ENCODE peak calls at places on chromosomes 6 and 20, in seven cellular contexts. E is GM13977, F is GM20000, G is right lobe of liver, M is fibroblast of the aortic adventitia, N is activated B cell treated with CpG ODN at 0.5 μM for 24 hours, H is kidney. Z is an unnamed sample.

GRCh38 chr6:90093558-90094073 is 199.3 kb downstream of the GJA10 start:
- DNase-seq in E (no peak), F (no peak), M (no peak), H (no peak), N (no peak), G (no peak), Z (no peak)

GRCh38 chr20:51420111-51420510 is 122.4 kb downstream of the NFATC2 start:
- DNase-seq in M (no peak), E (no peak), F (no peak), H (no peak), N (no peak), G (no peak), Z (no peak)

GRCh38 chr6:158003910-158004695 is 22.4 kb downstream of the SYNJ2 start:
- DNase-seq in E (no peak), F (no peak), H (no peak), M (peak), G (no peak), N (no peak), Z (no peak)

GRCh38 chr6:99905209-99906106 is 88.6 kb downstream of the MCHR2 start:
- DNase-seq in N (no peak), G (no peak), E (peak), F (peak), M (peak), H (no peak), Z (no peak)

GRCh38 chr6:26520088-26520839 is 17.9 kb upstream of the HMGN4 start:
- DNase-seq in E (no peak), G (no peak), M (no peak), H (peak), F (no peak), N (peak), Z (peak)

GRCh38 chr6:170147832-170148708 is 142.8 kb downstream of the DLL1 start:
- DNase-seq in H (peak), E (no peak), M (no peak), N (no peak), F (peak), G (peak), Z (no peak)

GRCh38 chr6:10385512-10386132 is 29.3 kb downstream of the TFAP2A start:
- DNase-seq in M (no peak), E (no peak), G (no peak), N (no peak), F (no peak), H (no peak), Z (no peak)

GRCh38 chr6:123518441-123519190 is 118.1 kb downstream of the TRDN start:
- DNase-seq in E (no peak), F (no peak), M (peak), G (no peak), H (no peak), N (no peak), Z (no peak)

GRCh38 chr6:109308018-109308492 is 74.2 kb downstream of the CD164 start:
- DNase-seq in F (no peak), H (no peak), M (peak), N (no peak), G (peak), E (no peak), Z (no peak)

GRCh38 chr6:108123516-108123929 is 42.3 kb upstream of the NR2E1 start:
- DNase-seq in M (no peak), G (no peak), E (no peak), F (no peak), N (no peak), H (no peak), Z (no peak)

GRCh38 chr6:163944897-163945296 is 530.4 kb downstream of the QKI start:
- DNase-seq in G (no peak), F (no peak), E (no peak), N (no peak), H (peak), M (no peak), Z (no peak)

GRCh38 chr6:25017486-25017885 is 81.7 kb upstream of the RIPOR2 start:
- DNase-seq in E (no peak), N (no peak), H (no peak), F (no peak), M (no peak), G (no peak), Z (no peak)

GRCh38 chr6:41940759-41941279 is 789 bp downstream of the CCND3 start:
- DNase-seq in F (peak), G (peak), N (peak), E (no peak), H (peak), M (no peak), Z (peak)

GRCh38 chr6:134258849-134259306 is 59.0 kb downstream of the SGK1 start:
- DNase-seq in E (no peak), F (no peak), G (no peak), H (no peak), N (no peak), M (no peak), Z (no peak)

GRCh38 chr6:134174790-134175531 is 122.5 kb upstream of the SLC2A12 start:
- DNase-seq in F (peak), M (peak), H (peak), N (peak), G (peak), E (peak), Z (peak)

GRCh38 chr6:97322811-97323210 is 39.8 kb upstream of the MMS22L start:
- DNase-seq in N (no peak), E (no peak), G (no peak), F (no peak), M (peak), H (no peak), Z (no peak)

GRCh38 chr6:35728663-35729348 is 8.0 kb upstream of the ARMC12 start:
- DNase-seq in E (no peak), H (peak), G (peak), F (no peak), M (no peak), N (no peak), Z (no peak)

GRCh38 chr20:34709044-34709835 is 5.1 kb downstream of the TP53INP2 start:
- DNase-seq in N (peak), F (peak), M (peak), E (peak), H (peak), G (peak), Z (peak)

GRCh38 chr6:104995989-104996617 is 39.2 kb downstream of the LIN28B start:
- DNase-seq in H (no peak), F (no peak), E (peak), G (no peak), M (peak), N (no peak), Z (no peak)

GRCh38 chr6:34237722-34238506 is 1.2 kb downstream of the HMGA1 start:
- DNase-seq in G (peak), M (no peak), H (peak), F (peak), N (peak), E (peak), Z (peak)

GRCh38 chr6:18226451-18226850 is 37.9 kb downstream of the DEK start:
- DNase-seq in F (no peak), G (no peak), H (no peak), N (no peak), M (peak), E (no peak), Z (no peak)

GRCh38 chr6:161407115-161407514 is 133.3 kb upstream of the AGPAT4 start:
- DNase-seq in H (no peak), M (peak), E (no peak), N (no peak), F (no peak), G (no peak), Z (no peak)

GRCh38 chr6:90025418-90026089 is 131.3 kb downstream of the GJA10 start:
- DNase-seq in N (no peak), M (peak), G (no peak), H (no peak), E (no peak), F (no peak), Z (no peak)

GRCh38 chr20:3818155-3819151 is 1.9 kb upstream of the AP5S1 start:
- DNase-seq in F (peak), G (peak), E (peak), H (peak), M (peak), N (no peak), Z (peak)

GRCh38 chr6:126063512-126064146 is 77.3 kb downstream of the TRMT11 start:
- DNase-seq in M (no peak), N (no peak), H (no peak), E (no peak), G (no peak), F (no peak), Z (no peak)

GRCh38 chr6:159093608-159094443 is 49.0 kb upstream of the TAGAP start:
- DNase-seq in N (no peak), G (no peak), H (no peak), M (no peak), E (no peak), F (no peak), Z (no peak)

GRCh38 chr6:161152527-161152862 is 121.4 kb downstream of the AGPAT4 start:
- DNase-seq in N (no peak), H (no peak), F (no peak), G (no peak), M (no peak), E (no peak), Z (no peak)

GRCh38 chr6:116210750-116211425 is 43.0 kb downstream of the TSPYL4 start:
- DNase-seq in N (no peak), M (peak), G (peak), H (no peak), F (no peak), E (no peak), Z (no peak)

GRCh38 chr6:147503587-147503986 is 4.9 kb upstream of the SAMD5 start:
- DNase-seq in F (no peak), H (no peak), G (no peak), E (no peak), N (no peak), M (no peak), Z (no peak)

DNA sequence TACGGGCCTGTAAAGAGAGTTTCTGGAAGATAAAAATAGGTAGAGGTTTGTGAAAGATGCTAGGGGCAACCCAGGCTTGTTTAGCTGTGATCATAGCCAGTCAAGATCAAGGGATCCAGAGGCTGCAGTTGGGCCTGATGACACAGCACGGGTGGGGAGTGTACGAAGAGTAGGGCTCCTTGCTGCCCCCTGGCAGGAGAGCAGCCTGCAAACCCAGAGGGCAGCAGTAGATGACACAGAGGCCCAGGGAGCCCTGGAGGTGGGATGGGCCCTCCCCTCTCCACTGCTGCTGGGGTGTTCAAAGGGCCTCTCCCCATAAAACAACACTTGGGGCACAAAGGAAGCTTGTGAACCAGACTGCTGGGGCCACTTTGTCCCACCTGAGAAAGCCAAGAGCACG is 47.2 kb downstream of the VEGFA start:
- DNase-seq in G (no peak), F (peak), E (peak), M (peak), H (no peak), N (no peak), Z (no peak)
- TF ChIP-seq CTCF in G (peak), F (no peak), E (peak), M (peak), H (peak), N (no peak), Z (peak)

DNA sequence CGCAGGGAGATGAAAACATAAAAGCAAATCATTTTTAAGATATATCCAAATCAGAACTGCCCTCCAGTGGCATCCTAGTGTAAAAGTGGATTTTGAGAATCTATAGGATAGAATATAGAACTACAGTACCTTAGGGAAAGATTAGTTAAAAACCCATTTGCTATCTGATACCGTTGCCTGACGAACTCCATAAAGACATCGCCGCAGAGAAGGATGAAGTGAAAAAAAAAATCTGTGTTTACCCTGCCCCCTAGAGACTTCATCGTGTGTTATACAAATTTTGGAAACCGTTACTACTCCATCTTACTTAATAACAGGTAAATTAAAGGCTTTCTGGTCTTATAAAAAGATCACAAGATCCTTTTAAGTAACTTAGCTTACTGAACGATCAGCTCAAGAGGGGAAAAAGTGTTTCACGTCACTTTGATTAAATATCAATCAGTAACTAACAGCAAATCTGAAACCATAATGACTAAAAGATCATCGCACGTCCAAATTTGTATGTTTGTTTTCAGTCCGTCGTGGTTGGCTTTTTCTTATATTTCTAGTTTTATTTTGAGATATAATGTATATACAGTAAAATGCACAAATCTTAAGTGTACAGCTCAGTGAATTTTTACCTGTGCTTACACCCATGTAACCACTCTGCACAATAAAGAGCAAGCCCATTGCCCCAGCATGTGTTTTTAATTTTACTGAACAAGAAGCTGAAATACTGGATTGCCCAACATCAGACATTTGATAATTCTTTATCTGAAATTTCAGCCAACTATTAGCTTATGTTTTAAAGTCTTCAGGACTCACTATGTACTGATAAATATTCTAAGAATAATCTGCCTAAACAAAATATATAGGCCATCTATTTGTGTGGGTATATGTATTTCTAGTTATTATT is 879 bp upstream of the MCM3 start:
- DNase-seq in G (no peak), H (no peak), E (no peak), N (no peak), F (peak), M (peak), Z (no peak)
- TF ChIP-seq CTCF in G (no peak), H (no peak), E (peak), N (no peak), F (no peak), M (peak), Z (no peak)

DNA sequence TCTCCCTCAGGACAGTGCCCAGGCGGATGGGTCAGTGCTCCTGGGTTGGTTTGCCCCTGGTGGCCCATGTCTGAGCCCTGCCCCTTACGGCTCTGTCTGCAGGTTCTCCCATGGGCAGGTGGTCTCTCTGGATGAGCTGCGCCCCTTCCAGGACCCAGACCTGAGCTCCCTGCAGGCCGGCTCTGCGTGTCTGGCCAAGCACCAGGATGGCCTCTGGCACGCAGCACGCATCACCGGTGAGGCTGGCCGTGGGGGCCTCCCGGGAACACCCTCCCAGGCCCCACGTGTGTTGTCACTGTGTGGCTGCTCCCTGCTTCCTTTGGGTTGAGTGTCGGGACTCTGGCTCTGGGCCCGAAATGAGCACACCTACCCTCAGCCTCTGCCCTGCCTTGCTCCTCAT is 3.3 kb upstream of the LIME1 start:
- DNase-seq in F (no peak), N (no peak), M (no peak), E (no peak), H (no peak), G (peak), Z (no peak)
- TF ChIP-seq CTCF in F (no peak), N (no peak), M (no peak), E (no peak), H (no peak), G (no peak), Z (no peak)

DNA sequence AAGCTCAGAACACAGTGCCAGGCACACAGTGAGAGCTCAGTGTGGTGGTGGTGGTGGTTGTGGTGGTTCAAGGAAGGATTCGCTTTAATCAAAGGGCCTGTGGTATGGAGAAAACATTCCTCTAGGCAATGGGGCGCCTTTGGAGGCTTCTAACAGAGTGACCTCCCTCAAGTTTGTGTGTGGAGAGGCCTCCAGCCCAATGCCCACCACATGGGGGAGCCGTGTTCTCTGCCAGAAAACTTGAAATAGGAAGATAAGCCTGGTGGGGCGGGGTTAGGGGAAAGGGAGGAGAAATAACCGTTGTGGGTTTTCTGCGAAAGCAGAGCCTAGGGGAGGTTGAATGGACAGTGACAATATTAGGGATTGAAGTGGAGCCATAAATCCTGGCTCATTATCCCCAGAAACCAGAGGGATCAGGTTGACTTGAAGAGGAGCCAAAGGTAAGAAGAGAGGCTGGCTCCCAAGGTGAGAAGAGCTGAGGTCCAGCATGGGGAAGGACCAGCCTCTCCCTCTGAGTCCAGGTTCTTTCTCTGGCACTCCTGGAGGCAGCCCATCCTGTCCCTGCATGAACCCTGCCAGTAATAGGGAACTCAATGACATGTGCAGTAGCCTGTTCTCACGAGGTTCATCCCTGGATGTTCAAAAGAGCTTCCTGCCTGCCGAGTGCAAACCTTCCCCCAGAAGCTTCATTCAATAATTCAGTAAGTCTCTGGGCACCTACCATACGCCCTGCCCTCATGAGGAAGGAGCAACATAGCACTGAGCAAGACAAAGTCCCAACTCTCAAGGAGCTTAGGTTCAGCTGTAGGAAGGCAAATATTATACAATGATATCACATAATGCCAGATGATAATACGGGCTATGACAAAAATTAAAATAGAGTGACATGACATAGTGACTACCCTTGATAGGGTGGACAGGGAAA is 51.4 kb downstream of the TGM2 start:
- DNase-seq in G (no peak), N (no peak), H (no peak), M (no peak), F (no peak), E (no peak), Z (no peak)
- TF ChIP-seq CTCF in G (peak), N (no peak), H (peak), M (no peak), F (peak), E (peak), Z (peak)

Z was measured in progenitor cell of endocrine pancreas.